ENCODE peak calls at places on chromosomes 2 and 18, in eight cellular contexts. G, J, K, X, H, M, T and Q are unnamed samples.

GRCh38 chr18:79871026-79871390 is 73.3 kb downstream of the KCNG2 start:
- DNase-seq in G (no peak), J (no peak), K (no peak), X (no peak), H (peak; percentile 38), M (no peak), T (no peak), Q (no peak)

GRCh38 chr18:44852818-44853217 is 172.1 kb downstream of the SETBP1 start:
- DNase-seq in G (no peak), J (peak; percentile 97), K (no peak), X (no peak), H (no peak), M (no peak), T (no peak), Q (peak; percentile 87)

GRCh38 chr2:58475756-58476155 is 234.6 kb upstream of the FANCL start:
- DNase-seq in G (no peak), J (no peak), K (no peak), X (no peak), H (no peak), M (no peak), T (no peak), Q (no peak)

GRCh38 chr2:10844083-10844482 is 31.5 kb upstream of the PDIA6 start:
- DNase-seq in G (peak; percentile 79), J (no peak), K (no peak), X (peak; percentile 78), H (peak; percentile 89), M (peak; percentile 65), T (peak; percentile 94), Q (peak; percentile 66)

GRCh38 chr18:13450289-13451207 is 232.0 kb downstream of the LDLRAD4 start:
- DNase-seq in G (no peak), J (no peak), K (no peak), X (no peak), H (no peak), M (no peak), T (peak; percentile 56), Q (no peak)

GRCh38 chr2:148218326-148219075 is 197.6 kb downstream of the MBD5 start:
- DNase-seq in G (no peak), J (no peak), K (no peak), X (no peak), H (no peak), M (no peak), T (no peak), Q (no peak)

GRCh38 chr2:50335852-50336251 is 696.1 kb downstream of the NRXN1 start:
- DNase-seq in G (no peak), J (no peak), K (no peak), X (no peak), H (no peak), M (no peak), T (no peak), Q (no peak)

GRCh38 chr2:225998653-225999052 is 599.1 kb downstream of the NYAP2 start:
- DNase-seq in G (no peak), J (no peak), K (no peak), X (no peak), H (no peak), M (no peak), T (no peak), Q (no peak)

GRCh38 chr2:54274781-54275242 is 18.8 kb upstream of the TSPYL6 start:
- DNase-seq in G (no peak), J (no peak), K (no peak), X (no peak), H (no peak), M (peak; percentile 79), T (no peak), Q (peak; percentile 75)

GRCh38 chr2:168632733-168633132 is 169.7 kb upstream of the NOSTRIN start:
- DNase-seq in G (no peak), J (no peak), K (no peak), X (no peak), H (no peak), M (peak; percentile 93), T (no peak), Q (no peak)

GRCh38 chr18:2847341-2848144 is 737 bp downstream of the EMILIN2 start:
- DNase-seq in G (peak; percentile 32), J (no peak), K (no peak), X (no peak), H (peak; percentile 75), M (peak; percentile 62), T (peak; percentile 68), Q (no peak)

GRCh38 chr2:25586726-25587144 is 86.6 kb downstream of the DTNB start:
- DNase-seq in G (no peak), J (no peak), K (no peak), X (no peak), H (no peak), M (no peak), T (no peak), Q (no peak)

GRCh38 chr2:40668435-40668834 is 216.5 kb upstream of the SLC8A1 start:
- DNase-seq in G (no peak), J (no peak), K (no peak), X (no peak), H (no peak), M (peak; percentile 71), T (peak; percentile 70), Q (no peak)

GRCh38 chr18:22559414-22560282 is 141.9 kb upstream of the CTAGE1 start:
- DNase-seq in G (peak; percentile 86), J (no peak), K (no peak), X (peak; percentile 61), H (peak; percentile 85), M (peak; percentile 85), T (peak; percentile 73), Q (no peak)

GRCh38 chr2:233414777-233415570 is 60.7 kb downstream of the DGKD start:
- DNase-seq in G (peak; percentile 68), J (no peak), K (no peak), X (no peak), H (no peak), M (no peak), T (no peak), Q (no peak)

GRCh38 chr2:12226653-12227052 is 480.2 kb downstream of the LPIN1 start:
- DNase-seq in G (no peak), J (no peak), K (no peak), X (no peak), H (no peak), M (no peak), T (no peak), Q (no peak)

GRCh38 chr2:168494190-168494711 is 38.2 kb downstream of the CERS6 start:
- DNase-seq in G (no peak), J (no peak), K (no peak), X (peak; percentile 48), H (peak; percentile 82), M (peak; percentile 38), T (no peak), Q (peak; percentile 9)

GRCh38 chr2:42138163-42139016 is 30.8 kb upstream of the EML4 start:
- DNase-seq in G (no peak), J (no peak), K (no peak), X (peak; percentile 76), H (no peak), M (peak; percentile 99), T (no peak), Q (no peak)

GRCh38 chr2:18516112-18516511 is 44.3 kb downstream of the RDH14 start:
- DNase-seq in G (no peak), J (no peak), K (no peak), X (no peak), H (peak; percentile 57), M (peak; percentile 79), T (no peak), Q (no peak)

GRCh38 chr2:122683018-122683417 is 927.6 kb downstream of the TSN start:
- DNase-seq in G (no peak), J (no peak), K (no peak), X (no peak), H (no peak), M (no peak), T (no peak), Q (no peak)

GRCh38 chr2:159224061-159224813 is 62.3 kb downstream of the WDSUB1 start:
- DNase-seq in G (no peak), J (no peak), K (no peak), X (no peak), H (peak; percentile 39), M (no peak), T (no peak), Q (no peak)